ENCODE peak calls at places on chromosomes 2 and 18, in nine cellular contexts. One of them, this sample, is unnamed.

GRCh38 chr18:79955302-79956075 is 4.0 kb upstream of the SLC66A2 start:
- DNase-seq in left ventricle myocardium inferior: no peak
- DNase-seq in testis: peak
- DNase-seq in adrenal gland: no peak
- DNase-seq in CD8-positive, alpha-beta memory T cell: no peak
- DNase-seq in naive thymus-derived CD4-positive, alpha-beta T cell: no peak
- DNase-seq in foreskin keratinocyte: no peak
- DNase-seq in A549: no peak
- DNase-seq in WERI-Rb-1: no peak
- DNase-seq in this sample: no peak

GRCh38 chr18:11154369-11154982 is 5.1 kb upstream of the PIEZO2 start:
- DNase-seq in adrenal gland: no peak
- DNase-seq in WERI-Rb-1: no peak
- DNase-seq in left ventricle myocardium inferior: no peak
- DNase-seq in naive thymus-derived CD4-positive, alpha-beta T cell: no peak
- DNase-seq in testis: no peak
- DNase-seq in CD8-positive, alpha-beta memory T cell: no peak
- DNase-seq in A549: peak
- DNase-seq in foreskin keratinocyte: peak
- DNase-seq in this sample: peak

GRCh38 chr2:233047667-233048066 is 12.5 kb upstream of the INPP5D start:
- DNase-seq in left ventricle myocardium inferior: no peak
- DNase-seq in A549: no peak
- DNase-seq in naive thymus-derived CD4-positive, alpha-beta T cell: no peak
- DNase-seq in WERI-Rb-1: no peak
- DNase-seq in testis: no peak
- DNase-seq in adrenal gland: no peak
- DNase-seq in CD8-positive, alpha-beta memory T cell: no peak
- DNase-seq in foreskin keratinocyte: no peak
- DNase-seq in this sample: no peak

GRCh38 chr2:59301466-59302402 is 1060.6 kb upstream of the FANCL start:
- DNase-seq in A549: peak
- DNase-seq in CD8-positive, alpha-beta memory T cell: no peak
- DNase-seq in foreskin keratinocyte: peak
- DNase-seq in left ventricle myocardium inferior: no peak
- DNase-seq in adrenal gland: peak
- DNase-seq in testis: peak
- DNase-seq in naive thymus-derived CD4-positive, alpha-beta T cell: peak
- DNase-seq in WERI-Rb-1: peak
- DNase-seq in this sample: peak

GRCh38 chr2:126731353-126731752 is 75.4 kb downstream of the GYPC start:
- DNase-seq in testis: no peak
- DNase-seq in adrenal gland: no peak
- DNase-seq in WERI-Rb-1: no peak
- DNase-seq in foreskin keratinocyte: no peak
- DNase-seq in A549: no peak
- DNase-seq in left ventricle myocardium inferior: no peak
- DNase-seq in naive thymus-derived CD4-positive, alpha-beta T cell: no peak
- DNase-seq in CD8-positive, alpha-beta memory T cell: no peak
- DNase-seq in this sample: no peak

GRCh38 chr18:27983780-27984179 is 193.2 kb downstream of the CDH2 start:
- DNase-seq in adrenal gland: no peak
- DNase-seq in naive thymus-derived CD4-positive, alpha-beta T cell: no peak
- DNase-seq in CD8-positive, alpha-beta memory T cell: no peak
- DNase-seq in WERI-Rb-1: no peak
- DNase-seq in foreskin keratinocyte: no peak
- DNase-seq in A549: no peak
- DNase-seq in left ventricle myocardium inferior: no peak
- DNase-seq in testis: no peak
- DNase-seq in this sample: no peak

GRCh38 chr2:241506793-241507429 is 1.5 kb downstream of the STK25 start:
- DNase-seq in left ventricle myocardium inferior: no peak
- DNase-seq in CD8-positive, alpha-beta memory T cell: no peak
- DNase-seq in WERI-Rb-1: no peak
- DNase-seq in adrenal gland: no peak
- DNase-seq in testis: no peak
- DNase-seq in foreskin keratinocyte: no peak
- DNase-seq in A549: no peak
- DNase-seq in naive thymus-derived CD4-positive, alpha-beta T cell: no peak
- DNase-seq in this sample: no peak

GRCh38 chr2:109009920-109010610 is 21.0 kb upstream of the EDAR start:
- DNase-seq in foreskin keratinocyte: no peak
- DNase-seq in left ventricle myocardium inferior: no peak
- DNase-seq in A549: peak
- DNase-seq in WERI-Rb-1: no peak
- DNase-seq in testis: no peak
- DNase-seq in naive thymus-derived CD4-positive, alpha-beta T cell: no peak
- DNase-seq in CD8-positive, alpha-beta memory T cell: no peak
- DNase-seq in adrenal gland: no peak
- DNase-seq in this sample: no peak

GRCh38 chr2:120626566-120626965 is 109.1 kb upstream of the GLI2 start:
- DNase-seq in adrenal gland: no peak
- DNase-seq in testis: no peak
- DNase-seq in WERI-Rb-1: no peak
- DNase-seq in foreskin keratinocyte: no peak
- DNase-seq in left ventricle myocardium inferior: no peak
- DNase-seq in CD8-positive, alpha-beta memory T cell: no peak
- DNase-seq in A549: no peak
- DNase-seq in naive thymus-derived CD4-positive, alpha-beta T cell: no peak
- DNase-seq in this sample: no peak

GRCh38 chr2:3038636-3039035 is 339.0 kb downstream of the EIPR1 start:
- DNase-seq in WERI-Rb-1: no peak
- DNase-seq in left ventricle myocardium inferior: no peak
- DNase-seq in adrenal gland: no peak
- DNase-seq in naive thymus-derived CD4-positive, alpha-beta T cell: no peak
- DNase-seq in CD8-positive, alpha-beta memory T cell: no peak
- DNase-seq in foreskin keratinocyte: no peak
- DNase-seq in A549: no peak
- DNase-seq in testis: no peak
- DNase-seq in this sample: no peak

GRCh38 chr2:241878007-241878970 is 8.8 kb downstream of the RTP5 start:
- DNase-seq in CD8-positive, alpha-beta memory T cell: peak
- DNase-seq in WERI-Rb-1: peak
- DNase-seq in A549: peak
- DNase-seq in left ventricle myocardium inferior: peak
- DNase-seq in adrenal gland: peak
- DNase-seq in naive thymus-derived CD4-positive, alpha-beta T cell: peak
- DNase-seq in testis: peak
- DNase-seq in foreskin keratinocyte: peak
- DNase-seq in this sample: no peak

GRCh38 chr2:219210572-219211362 is 4.2 kb downstream of the ZFAND2B start:
- DNase-seq in A549: no peak
- DNase-seq in CD8-positive, alpha-beta memory T cell: no peak
- DNase-seq in left ventricle myocardium inferior: no peak
- DNase-seq in WERI-Rb-1: no peak
- DNase-seq in naive thymus-derived CD4-positive, alpha-beta T cell: no peak
- DNase-seq in testis: peak
- DNase-seq in foreskin keratinocyte: no peak
- DNase-seq in adrenal gland: no peak
- DNase-seq in this sample: no peak

GRCh38 chr2:144524190-144524957 is 4.5 kb upstream of the ZEB2 start:
- DNase-seq in left ventricle myocardium inferior: peak
- DNase-seq in foreskin keratinocyte: no peak
- DNase-seq in naive thymus-derived CD4-positive, alpha-beta T cell: no peak
- DNase-seq in WERI-Rb-1: peak
- DNase-seq in CD8-positive, alpha-beta memory T cell: peak
- DNase-seq in adrenal gland: peak
- DNase-seq in A549: no peak
- DNase-seq in testis: peak
- DNase-seq in this sample: no peak

GRCh38 chr2:26870585-26871095 is 22.7 kb downstream of the DPYSL5 start:
- DNase-seq in CD8-positive, alpha-beta memory T cell: no peak
- DNase-seq in foreskin keratinocyte: no peak
- DNase-seq in adrenal gland: no peak
- DNase-seq in A549: no peak
- DNase-seq in WERI-Rb-1: no peak
- DNase-seq in testis: no peak
- DNase-seq in left ventricle myocardium inferior: no peak
- DNase-seq in naive thymus-derived CD4-positive, alpha-beta T cell: no peak
- DNase-seq in this sample: no peak

GRCh38 chr2:159807183-159808037 is 9.4 kb upstream of the CD302 start:
- DNase-seq in left ventricle myocardium inferior: no peak
- DNase-seq in foreskin keratinocyte: peak
- DNase-seq in testis: peak
- DNase-seq in WERI-Rb-1: peak
- DNase-seq in adrenal gland: peak
- DNase-seq in naive thymus-derived CD4-positive, alpha-beta T cell: no peak
- DNase-seq in A549: peak
- DNase-seq in CD8-positive, alpha-beta memory T cell: no peak
- DNase-seq in this sample: no peak

GRCh38 chr2:86341470-86341869 is 4.0 kb upstream of the REEP1 start:
- DNase-seq in naive thymus-derived CD4-positive, alpha-beta T cell: no peak
- DNase-seq in CD8-positive, alpha-beta memory T cell: no peak
- DNase-seq in adrenal gland: no peak
- DNase-seq in A549: no peak
- DNase-seq in testis: no peak
- DNase-seq in foreskin keratinocyte: no peak
- DNase-seq in left ventricle myocardium inferior: no peak
- DNase-seq in WERI-Rb-1: no peak
- DNase-seq in this sample: no peak

GRCh38 chr2:86336350-86337234 is 834 bp downstream of the REEP1 start:
- DNase-seq in CD8-positive, alpha-beta memory T cell: no peak
- DNase-seq in WERI-Rb-1: peak
- DNase-seq in A549: no peak
- DNase-seq in testis: no peak
- DNase-seq in adrenal gland: no peak
- DNase-seq in foreskin keratinocyte: no peak
- DNase-seq in naive thymus-derived CD4-positive, alpha-beta T cell: no peak
- DNase-seq in left ventricle myocardium inferior: peak
- DNase-seq in this sample: no peak

GRCh38 chr2:86335865-86336321 is 1.5 kb downstream of the REEP1 start:
- DNase-seq in naive thymus-derived CD4-positive, alpha-beta T cell: no peak
- DNase-seq in A549: no peak
- DNase-seq in adrenal gland: no peak
- DNase-seq in testis: peak
- DNase-seq in left ventricle myocardium inferior: no peak
- DNase-seq in foreskin keratinocyte: no peak
- DNase-seq in WERI-Rb-1: peak
- DNase-seq in CD8-positive, alpha-beta memory T cell: no peak
- DNase-seq in this sample: no peak

GRCh38 chr2:86338778-86339295 is 1.4 kb upstream of the REEP1 start:
- DNase-seq in naive thymus-derived CD4-positive, alpha-beta T cell: no peak
- DNase-seq in adrenal gland: no peak
- DNase-seq in WERI-Rb-1: no peak
- DNase-seq in left ventricle myocardium inferior: no peak
- DNase-seq in foreskin keratinocyte: no peak
- DNase-seq in testis: peak
- DNase-seq in A549: no peak
- DNase-seq in CD8-positive, alpha-beta memory T cell: no peak
- DNase-seq in this sample: no peak

GRCh38 chr2:86337235-86338099 is at the start of gene REEP1:
- DNase-seq in adrenal gland: peak
- DNase-seq in left ventricle myocardium inferior: peak
- DNase-seq in CD8-positive, alpha-beta memory T cell: no peak
- DNase-seq in A549: no peak
- DNase-seq in WERI-Rb-1: peak
- DNase-seq in foreskin keratinocyte: peak
- DNase-seq in naive thymus-derived CD4-positive, alpha-beta T cell: no peak
- DNase-seq in testis: peak
- DNase-seq in this sample: no peak
- H3K27ac ChIP-seq in adrenal gland: no peak
- H3K27ac ChIP-seq in left ventricle myocardium inferior: peak
- H3K27ac ChIP-seq in CD8-positive, alpha-beta memory T cell: no peak
- H3K27ac ChIP-seq in A549: peak
- H3K27ac ChIP-seq in WERI-Rb-1: peak
- H3K27ac ChIP-seq in foreskin keratinocyte: no peak
- H3K27ac ChIP-seq in naive thymus-derived CD4-positive, alpha-beta T cell: no peak
- H3K27ac ChIP-seq in testis: peak
- H3K27ac ChIP-seq in this sample: no peak

DNA sequence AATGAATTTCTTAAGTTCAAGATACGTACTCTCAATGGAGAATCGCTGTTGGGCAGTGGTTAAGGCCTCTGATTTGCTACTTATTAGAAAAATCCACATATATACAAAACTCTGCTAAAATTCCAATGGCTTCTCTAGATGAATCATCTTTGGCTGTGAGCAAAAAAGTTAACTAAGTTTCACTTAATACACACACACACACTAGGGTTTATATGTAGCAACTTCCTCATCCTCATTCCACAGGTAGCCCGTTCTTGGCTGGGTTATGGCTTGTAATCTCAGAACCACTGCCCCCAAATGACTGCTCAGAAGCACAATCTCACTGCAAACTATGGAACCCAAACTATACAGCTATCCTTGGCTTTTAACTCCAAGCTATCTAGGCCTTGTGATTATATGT is 99.7 kb downstream of the SMAD2 start:
- DNase-seq in WERI-Rb-1: no peak
- DNase-seq in testis: no peak
- DNase-seq in naive thymus-derived CD4-positive, alpha-beta T cell: no peak
- DNase-seq in adrenal gland: no peak
- DNase-seq in CD8-positive, alpha-beta memory T cell: no peak
- DNase-seq in A549: no peak
- DNase-seq in left ventricle myocardium inferior: no peak
- DNase-seq in foreskin keratinocyte: no peak
- DNase-seq in this sample: no peak
- H3K27ac ChIP-seq in WERI-Rb-1: no peak
- H3K27ac ChIP-seq in testis: no peak
- H3K27ac ChIP-seq in naive thymus-derived CD4-positive, alpha-beta T cell: no peak
- H3K27ac ChIP-seq in adrenal gland: no peak
- H3K27ac ChIP-seq in CD8-positive, alpha-beta memory T cell: no peak
- H3K27ac ChIP-seq in A549: no peak
- H3K27ac ChIP-seq in left ventricle myocardium inferior: no peak
- H3K27ac ChIP-seq in foreskin keratinocyte: no peak
- H3K27ac ChIP-seq in this sample: no peak

DNA sequence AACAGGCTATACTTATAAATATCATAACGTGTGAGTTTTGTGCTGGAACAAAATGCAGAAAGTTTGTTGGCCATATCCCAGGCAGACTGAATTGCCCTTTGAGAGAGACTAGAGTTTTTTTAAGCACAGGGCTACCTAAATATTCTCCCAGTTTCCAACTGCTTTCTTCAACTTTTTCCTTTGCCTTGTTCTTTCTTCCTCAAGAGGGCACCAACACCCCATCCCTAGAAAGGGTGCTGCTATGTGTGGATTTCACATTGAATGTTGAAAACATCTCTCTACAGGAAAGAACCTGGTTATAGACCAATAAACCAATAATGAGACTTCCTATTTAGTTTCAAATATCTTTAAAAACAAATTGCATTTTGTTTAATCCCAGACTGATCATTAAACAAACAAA is 87.9 kb downstream of the ICOS start:
- DNase-seq in WERI-Rb-1: peak
- DNase-seq in adrenal gland: no peak
- DNase-seq in foreskin keratinocyte: peak
- DNase-seq in left ventricle myocardium inferior: no peak
- DNase-seq in testis: peak
- DNase-seq in A549: peak
- DNase-seq in CD8-positive, alpha-beta memory T cell: no peak
- DNase-seq in naive thymus-derived CD4-positive, alpha-beta T cell: no peak
- DNase-seq in this sample: no peak
- H3K27ac ChIP-seq in WERI-Rb-1: no peak
- H3K27ac ChIP-seq in adrenal gland: no peak
- H3K27ac ChIP-seq in foreskin keratinocyte: no peak
- H3K27ac ChIP-seq in left ventricle myocardium inferior: no peak
- H3K27ac ChIP-seq in testis: no peak
- H3K27ac ChIP-seq in A549: no peak
- H3K27ac ChIP-seq in CD8-positive, alpha-beta memory T cell: no peak
- H3K27ac ChIP-seq in naive thymus-derived CD4-positive, alpha-beta T cell: no peak
- H3K27ac ChIP-seq in this sample: no peak

GRCh38 chr2:96485751-96486643 is 19.2 kb downstream of the NEURL3 start:
- DNase-seq in left ventricle myocardium inferior: peak
- DNase-seq in CD8-positive, alpha-beta memory T cell: peak
- DNase-seq in A549: no peak
- DNase-seq in WERI-Rb-1: no peak
- DNase-seq in adrenal gland: peak
- DNase-seq in testis: peak
- DNase-seq in foreskin keratinocyte: peak
- DNase-seq in naive thymus-derived CD4-positive, alpha-beta T cell: peak
- DNase-seq in this sample: peak
- H3K27ac ChIP-seq in left ventricle myocardium inferior: peak
- H3K27ac ChIP-seq in CD8-positive, alpha-beta memory T cell: peak
- H3K27ac ChIP-seq in A549: no peak
- H3K27ac ChIP-seq in WERI-Rb-1: no peak
- H3K27ac ChIP-seq in adrenal gland: peak
- H3K27ac ChIP-seq in testis: peak
- H3K27ac ChIP-seq in foreskin keratinocyte: peak
- H3K27ac ChIP-seq in naive thymus-derived CD4-positive, alpha-beta T cell: peak
- H3K27ac ChIP-seq in this sample: peak

This sample was measured in AG04450.